ENCODE peak calls at places on chromosomes 3 and 15, in eight cellular contexts. I is right atrium auricular region, M is NT2/D1, E is DND-41, G is uterus, O is A549, R is GM23248, Z is astrocyte. X is an unnamed sample. For H3K4me1, the result is how much of the 10 kb centered on the place peaks cover.

GRCh38 chr3:71576966-71577459 is 6.5 kb downstream of the FOXP1 start:
- DNase-seq in R (no peak), O (no peak), G (no peak), I (no peak), Z (no peak), E (no peak), M (no peak), X (no peak)

GRCh38 chr3:189841474-189842205 is 210.5 kb downstream of the TP63 start:
- DNase-seq in M (no peak), O (no peak), G (no peak), E (no peak), Z (peak), R (peak), I (no peak), X (no peak)

GRCh38 chr15:99149366-99149765 is 44.5 kb downstream of the SYNM start:
- DNase-seq in G (no peak), E (no peak), I (no peak), O (no peak), Z (no peak), M (no peak), R (no peak), X (no peak)

GRCh38 chr3:19146685-19147650 is 1.3 kb upstream of the KCNH8 start:
- DNase-seq in E (peak), M (peak), G (peak), O (peak), Z (peak), R (peak), I (peak), X (peak)

GRCh38 chr15:80036067-80036466 is 23.4 kb upstream of the ZFAND6 start:
- DNase-seq in Z (no peak), I (no peak), M (no peak), G (no peak), O (no peak), R (no peak), E (no peak), X (no peak)

GRCh38 chr3:185270956-185271332 is 17.1 kb upstream of the EHHADH start:
- DNase-seq in I (no peak), Z (no peak), R (no peak), G (no peak), E (no peak), M (no peak), O (no peak), X (no peak)

GRCh38 chr15:22956257-22956979 is 23.8 kb downstream of the CYFIP1 start:
- DNase-seq in M (no peak), O (no peak), R (no peak), G (no peak), I (no peak), E (no peak), Z (no peak), X (no peak)

GRCh38 chr3:4218426-4219226 is 84.5 kb upstream of the SETMAR start:
- DNase-seq in M (no peak), I (no peak), R (no peak), Z (no peak), E (no peak), O (no peak), G (no peak), X (no peak)

GRCh38 chr3:50637012-50637411 is 20.1 kb downstream of the MAPKAPK3 start:
- DNase-seq in O (no peak), E (no peak), Z (no peak), M (no peak), G (no peak), R (no peak), I (no peak), X (no peak)

GRCh38 chr3:53288214-53288613 is 32.4 kb upstream of the TKT start:
- DNase-seq in Z (no peak), O (no peak), E (no peak), R (no peak), M (no peak), G (no peak), I (no peak), X (no peak)

GRCh38 chr15:60444289-60444912 is 34.5 kb downstream of the ICE2 start:
- DNase-seq in I (no peak), E (no peak), G (no peak), O (peak), Z (peak), R (peak), M (no peak), X (no peak)

GRCh38 chr3:73511555-73511954 is 113.2 kb downstream of the PDZRN3 start:
- DNase-seq in M (peak), G (no peak), R (no peak), Z (no peak), E (no peak), I (no peak), O (no peak), X (no peak)

GRCh38 chr3:8599146-8599545 is 45.5 kb downstream of the SSUH2 start:
- DNase-seq in Z (no peak), G (no peak), M (no peak), I (no peak), E (no peak), R (no peak), O (no peak), X (no peak)

GRCh38 chr3:185335799-185336198 is 27.1 kb upstream of the MAP3K13 start:
- DNase-seq in Z (peak), G (no peak), R (peak), I (no peak), E (no peak), O (peak), M (no peak), X (no peak)

GRCh38 chr3:52234516-52235447 is 4.2 kb downstream of the TWF2 start:
- DNase-seq in O (no peak), E (no peak), R (no peak), Z (no peak), M (no peak), I (no peak), G (peak), X (no peak)

GRCh38 chr15:33490703-33491102 is 179.9 kb downstream of the RYR3 start:
- DNase-seq in O (no peak), M (no peak), G (no peak), I (no peak), R (no peak), E (no peak), Z (no peak), X (no peak)

GRCh38 chr15:74893627-74894026 is 3.8 kb downstream of the MPI start:
- DNase-seq in M (no peak), R (no peak), Z (no peak), O (no peak), E (no peak), I (no peak), G (no peak), X (no peak)

GRCh38 chr15:74892313-74892712 is 2.5 kb downstream of the MPI start:
- DNase-seq in Z (no peak), M (no peak), O (no peak), R (no peak), E (no peak), G (no peak), I (no peak), X (no peak)

GRCh38 chr15:74891469-74891868 is 1.6 kb downstream of the MPI start:
- DNase-seq in Z (no peak), O (no peak), I (no peak), G (no peak), M (no peak), R (no peak), E (no peak), X (no peak)

GRCh38 chr15:74889882-74890768 is at the start of gene MPI:
- DNase-seq in G (peak), O (peak), M (peak), R (peak), Z (peak), I (peak), E (peak), X (peak)

DNA sequence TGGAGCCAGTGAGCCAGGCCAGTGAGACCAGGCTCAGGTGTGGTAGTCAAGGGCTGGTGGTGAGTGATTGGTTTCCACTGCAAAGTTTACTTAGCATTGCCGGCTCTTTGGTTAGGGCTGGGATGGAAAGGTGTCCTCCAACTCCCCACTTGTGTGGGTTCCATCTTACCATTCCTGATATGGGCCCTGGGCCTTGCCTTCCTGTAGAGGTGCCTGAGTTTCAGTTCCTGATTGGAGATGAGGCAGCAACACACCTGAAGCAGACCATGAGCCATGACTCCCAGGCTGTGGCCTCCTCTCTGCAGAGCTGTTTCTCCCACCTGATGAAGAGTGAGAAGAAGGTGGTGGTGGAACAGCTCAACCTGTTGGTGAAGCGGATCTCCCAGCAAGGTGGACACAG is 3.1 kb downstream of the MPI start:
- DNase-seq in M (no peak), I (no peak), G (no peak), E (no peak), R (no peak), Z (no peak), O (no peak), X (no peak)
- H3K4me1 ChIP-seq in M (under half), I (under half), G (under half), E (under half), R (under half), Z (under half), O (under half), X (under half)

DNA sequence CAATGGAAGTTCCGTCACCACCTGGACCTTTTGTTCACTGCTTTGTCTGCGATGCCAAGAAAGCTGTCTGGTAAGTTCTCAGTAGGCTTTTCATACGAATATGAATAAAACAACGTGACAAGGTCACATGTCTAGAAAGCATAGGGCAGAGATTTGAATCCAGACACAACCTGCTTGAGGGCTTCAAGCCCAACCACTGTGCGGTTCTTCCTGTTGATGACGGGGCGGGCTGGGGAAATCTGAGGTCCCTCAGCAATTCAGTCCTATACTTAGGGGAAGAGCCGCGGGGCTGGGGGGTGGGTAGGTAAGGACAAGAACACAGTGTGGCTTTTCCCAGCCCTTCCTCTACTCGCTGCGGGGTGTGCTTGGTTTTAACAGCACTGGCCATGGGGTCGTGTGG is 32.4 kb upstream of the SMAD3 start:
- DNase-seq in Z (no peak), G (no peak), R (no peak), O (no peak), M (no peak), I (no peak), E (no peak), X (no peak)
- H3K4me3 ChIP-seq in Z (peak), G (no peak), R (no peak), O (no peak), M (no peak), I (peak), E (no peak), X (peak)

DNA sequence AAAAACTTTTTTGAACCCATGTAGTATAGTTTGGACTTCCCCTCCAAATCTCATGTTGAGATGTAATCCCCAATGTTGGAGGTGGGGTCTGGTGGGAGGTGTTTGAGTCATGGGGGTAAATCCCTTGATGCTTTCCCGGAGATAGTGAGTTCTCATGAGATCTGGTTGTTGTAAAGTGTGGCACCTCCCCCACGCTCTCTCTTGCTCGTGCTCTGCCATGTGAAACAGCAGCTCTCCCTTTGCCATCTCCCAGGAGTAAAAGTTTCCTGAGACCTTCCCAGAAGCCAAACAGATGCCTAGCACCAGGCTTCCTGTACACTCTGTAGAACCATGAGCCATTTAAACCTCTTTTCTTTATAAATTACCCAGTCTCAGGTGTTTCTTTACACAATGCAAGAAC is 16.0 kb upstream of the RNU6-1 start:
- DNase-seq in O (no peak), G (no peak), M (no peak), Z (no peak), E (no peak), R (no peak), I (no peak), X (no peak)
- H3K4me1 ChIP-seq in O (under half), G (under half), M (under half), Z (under half), E (under half), R (under half), I (under half), X (under half)

GRCh38 chr3:69866988-69867720 is 127.9 kb downstream of the MITF start:
- DNase-seq in E (no peak), I (no peak), R (peak), M (no peak), G (no peak), Z (peak), O (no peak), X (no peak)
- H3K4me3 ChIP-seq in E (no peak), I (peak), R (peak), M (no peak), G (no peak), Z (no peak), O (peak), X (no peak)

GRCh38 chr15:70259030-70259424 is 161.3 kb upstream of the TLE3 start:
- DNase-seq in R (peak), E (peak), M (no peak), O (no peak), G (peak), I (peak), Z (peak), X (peak)
- H3K4me1 ChIP-seq in R (under half), E (under half), M (under half), O (under half), G (under half), I (under half), Z (under half), X (under half)

GRCh38 chr3:100978036-100978659 is 15.1 kb downstream of the ABI3BP start:
- DNase-seq in G (no peak), R (peak), O (no peak), Z (peak), E (no peak), I (no peak), M (no peak), X (no peak)

GRCh38 chr3:100984257-100984772 is 8.9 kb downstream of the ABI3BP start:
- DNase-seq in O (no peak), G (no peak), R (no peak), Z (no peak), E (no peak), I (no peak), M (no peak), X (no peak)

GRCh38 chr3:100981546-100981945 is 11.7 kb downstream of the ABI3BP start:
- DNase-seq in R (no peak), Z (no peak), O (no peak), M (no peak), I (no peak), G (no peak), E (no peak), X (no peak)

GRCh38 chr3:100988080-100988479 is 5.1 kb downstream of the ABI3BP start:
- DNase-seq in Z (no peak), O (no peak), M (no peak), R (no peak), G (no peak), E (no peak), I (no peak), X (no peak)

DNA sequence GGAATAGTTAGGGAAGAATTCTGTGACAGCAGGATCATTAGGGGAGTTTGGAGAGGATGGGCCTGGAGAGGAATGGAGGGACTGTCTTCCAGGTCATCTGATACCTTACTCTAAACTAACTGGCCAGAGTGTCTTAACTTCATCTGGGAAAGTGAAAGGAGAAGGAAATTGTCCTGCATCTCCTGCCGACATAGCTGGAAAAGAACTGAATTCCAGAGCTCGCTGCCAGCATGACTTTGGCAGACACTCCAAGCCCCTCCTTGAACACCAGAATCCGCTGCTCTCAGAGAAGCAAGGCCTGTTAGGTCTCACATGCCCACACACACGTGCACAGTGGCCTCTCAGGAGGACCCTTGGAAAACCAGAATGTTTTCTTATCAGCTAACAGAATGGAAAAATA is 10.5 kb downstream of the ABI3BP start:
- DNase-seq in I (peak), R (peak), O (no peak), Z (peak), M (no peak), E (no peak), G (peak), X (no peak)
- H3K4me3 ChIP-seq in I (no peak), R (peak), O (no peak), Z (peak), M (no peak), E (no peak), G (peak), X (no peak)

GRCh38 chr3:23808525-23808924 is 2.8 kb downstream of the UBE2E1 start:
- DNase-seq in M (no peak), I (no peak), O (no peak), R (no peak), E (no peak), G (no peak), Z (no peak), X (no peak)
- H3K4me1 ChIP-seq in M (under half), I (under half), O (under half), R (under half), E (under half), G (under half), Z (under half), X (under half)

GRCh38 chr3:171775943-171776342 is 34.3 kb downstream of the PLD1 start:
- DNase-seq in G (no peak), M (no peak), O (no peak), E (no peak), R (no peak), Z (no peak), I (no peak), X (no peak)

GRCh38 chr3:171772427-171773056 is 37.7 kb downstream of the PLD1 start:
- DNase-seq in R (peak), O (peak), E (peak), G (peak), M (peak), I (no peak), Z (peak), X (peak)

GRCh38 chr3:171774516-171774915 is 35.8 kb downstream of the PLD1 start:
- DNase-seq in O (no peak), M (no peak), Z (no peak), R (no peak), G (no peak), I (no peak), E (no peak), X (no peak)

GRCh38 chr3:171768281-171768925 is 41.9 kb downstream of the PLD1 start:
- DNase-seq in G (no peak), I (no peak), O (no peak), M (no peak), R (no peak), Z (no peak), E (no peak), X (no peak)

GRCh38 chr3:171770689-171771620 is 39.3 kb downstream of the PLD1 start:
- DNase-seq in O (peak), G (peak), I (no peak), Z (peak), M (peak), E (no peak), R (peak), X (no peak)
- H3K4me3 ChIP-seq in O (no peak), G (peak), I (peak), Z (peak), M (no peak), E (no peak), R (peak), X (no peak)

DNA sequence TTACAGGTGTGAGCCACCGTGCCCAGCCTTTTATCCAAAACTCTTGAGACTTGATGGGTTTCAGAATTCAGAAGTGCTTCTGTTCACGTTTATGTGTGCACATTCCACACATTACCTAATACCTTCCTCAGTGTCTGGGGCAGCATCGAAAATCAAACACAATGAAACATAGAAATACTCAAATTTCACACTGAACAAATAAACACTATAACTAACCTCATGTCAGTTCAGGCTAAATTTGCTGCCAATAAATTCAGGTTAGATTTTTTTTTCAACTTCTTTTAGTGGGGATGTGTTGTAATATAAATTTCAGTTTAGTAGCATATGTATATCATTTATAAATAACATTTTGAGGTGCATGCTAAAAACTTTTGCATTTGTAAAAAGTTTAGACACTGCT is 2.8 kb downstream of the EIF2AK4 start:
- DNase-seq in Z (no peak), E (no peak), R (no peak), M (no peak), O (no peak), I (no peak), G (no peak), X (no peak)
- H3K4me1 ChIP-seq in Z (under half), E (under half), R (half or more), M (under half), O (under half), I (under half), G (under half), X (under half)

X was measured in CD8-positive, alpha-beta memory T cell.